ENCODE peak calls at places on chromosomes 5 and 9, in eight cellular contexts. One of them, this sample, is unnamed.

GRCh38 chr5:50667079-50667652 is 729 bp downstream of the PARP8 start:
- DNase-seq in tibial nerve: peak; percentile 22
- DNase-seq in uterus: peak; percentile 37
- DNase-seq in A549: peak; percentile 23
- DNase-seq in upper lobe of right lung: peak; percentile 86
- DNase-seq in heart right ventricle: peak; percentile 44
- DNase-seq in lower lobe of right lung: peak; percentile 82
- DNase-seq in neural progenitor cell: peak; percentile 82
- DNase-seq in this sample: peak; percentile 12

GRCh38 chr5:112475747-112476435 is 56.8 kb upstream of the EPB41L4A start:
- DNase-seq in tibial nerve: no peak
- DNase-seq in uterus: no peak
- DNase-seq in A549: no peak
- DNase-seq in upper lobe of right lung: no peak
- DNase-seq in heart right ventricle: no peak
- DNase-seq in lower lobe of right lung: no peak
- DNase-seq in neural progenitor cell: no peak
- DNase-seq in this sample: no peak

GRCh38 chr9:69748304-69748703 is 11.5 kb downstream of the PTAR1 start:
- DNase-seq in tibial nerve: no peak
- DNase-seq in uterus: no peak
- DNase-seq in A549: no peak
- DNase-seq in upper lobe of right lung: no peak
- DNase-seq in heart right ventricle: no peak
- DNase-seq in lower lobe of right lung: no peak
- DNase-seq in neural progenitor cell: no peak
- DNase-seq in this sample: no peak

GRCh38 chr9:98792096-98792490 is 4.3 kb downstream of the ANKS6 start:
- DNase-seq in tibial nerve: no peak
- DNase-seq in uterus: no peak
- DNase-seq in A549: no peak
- DNase-seq in upper lobe of right lung: no peak
- DNase-seq in heart right ventricle: no peak
- DNase-seq in lower lobe of right lung: no peak
- DNase-seq in neural progenitor cell: no peak
- DNase-seq in this sample: no peak

GRCh38 chr9:131477816-131478419 is 24.8 kb upstream of the POMT1 start:
- DNase-seq in tibial nerve: no peak
- DNase-seq in uterus: no peak
- DNase-seq in A549: no peak
- DNase-seq in upper lobe of right lung: no peak
- DNase-seq in heart right ventricle: no peak
- DNase-seq in lower lobe of right lung: peak; percentile 28
- DNase-seq in neural progenitor cell: no peak
- DNase-seq in this sample: no peak

GRCh38 chr5:5340206-5340729 is 82.2 kb upstream of the ICE1 start:
- DNase-seq in tibial nerve: peak; percentile 49
- DNase-seq in uterus: peak; percentile 90
- DNase-seq in A549: peak; percentile 94
- DNase-seq in upper lobe of right lung: no peak
- DNase-seq in heart right ventricle: peak; percentile 55
- DNase-seq in lower lobe of right lung: no peak
- DNase-seq in neural progenitor cell: peak; percentile 65
- DNase-seq in this sample: no peak

GRCh38 chr5:148482697-148483462 is 99.1 kb downstream of the FBXO38 start:
- DNase-seq in tibial nerve: peak; percentile 14
- DNase-seq in uterus: no peak
- DNase-seq in A549: peak; percentile 72
- DNase-seq in upper lobe of right lung: peak; percentile 75
- DNase-seq in heart right ventricle: peak; percentile 50
- DNase-seq in lower lobe of right lung: peak; percentile 70
- DNase-seq in neural progenitor cell: peak; percentile 75
- DNase-seq in this sample: no peak

GRCh38 chr9:78288214-78288892 is 8.6 kb upstream of the PSAT1 start:
- DNase-seq in tibial nerve: no peak
- DNase-seq in uterus: no peak
- DNase-seq in A549: no peak
- DNase-seq in upper lobe of right lung: no peak
- DNase-seq in heart right ventricle: no peak
- DNase-seq in lower lobe of right lung: no peak
- DNase-seq in neural progenitor cell: no peak
- DNase-seq in this sample: no peak

GRCh38 chr5:144179226-144179625 is 8.6 kb downstream of the KCTD16 start:
- DNase-seq in tibial nerve: no peak
- DNase-seq in uterus: no peak
- DNase-seq in A549: no peak
- DNase-seq in upper lobe of right lung: no peak
- DNase-seq in heart right ventricle: no peak
- DNase-seq in lower lobe of right lung: no peak
- DNase-seq in neural progenitor cell: no peak
- DNase-seq in this sample: no peak

GRCh38 chr9:114177423-114178064 is 22.2 kb downstream of the COL27A1 start:
- DNase-seq in tibial nerve: no peak
- DNase-seq in uterus: no peak
- DNase-seq in A549: no peak
- DNase-seq in upper lobe of right lung: no peak
- DNase-seq in heart right ventricle: no peak
- DNase-seq in lower lobe of right lung: no peak
- DNase-seq in neural progenitor cell: no peak
- DNase-seq in this sample: no peak

GRCh38 chr9:99092643-99093491 is 12.0 kb upstream of the TGFBR1 start:
- DNase-seq in tibial nerve: no peak
- DNase-seq in uterus: no peak
- DNase-seq in A549: no peak
- DNase-seq in upper lobe of right lung: no peak
- DNase-seq in heart right ventricle: no peak
- DNase-seq in lower lobe of right lung: no peak
- DNase-seq in neural progenitor cell: no peak
- DNase-seq in this sample: no peak

DNA sequence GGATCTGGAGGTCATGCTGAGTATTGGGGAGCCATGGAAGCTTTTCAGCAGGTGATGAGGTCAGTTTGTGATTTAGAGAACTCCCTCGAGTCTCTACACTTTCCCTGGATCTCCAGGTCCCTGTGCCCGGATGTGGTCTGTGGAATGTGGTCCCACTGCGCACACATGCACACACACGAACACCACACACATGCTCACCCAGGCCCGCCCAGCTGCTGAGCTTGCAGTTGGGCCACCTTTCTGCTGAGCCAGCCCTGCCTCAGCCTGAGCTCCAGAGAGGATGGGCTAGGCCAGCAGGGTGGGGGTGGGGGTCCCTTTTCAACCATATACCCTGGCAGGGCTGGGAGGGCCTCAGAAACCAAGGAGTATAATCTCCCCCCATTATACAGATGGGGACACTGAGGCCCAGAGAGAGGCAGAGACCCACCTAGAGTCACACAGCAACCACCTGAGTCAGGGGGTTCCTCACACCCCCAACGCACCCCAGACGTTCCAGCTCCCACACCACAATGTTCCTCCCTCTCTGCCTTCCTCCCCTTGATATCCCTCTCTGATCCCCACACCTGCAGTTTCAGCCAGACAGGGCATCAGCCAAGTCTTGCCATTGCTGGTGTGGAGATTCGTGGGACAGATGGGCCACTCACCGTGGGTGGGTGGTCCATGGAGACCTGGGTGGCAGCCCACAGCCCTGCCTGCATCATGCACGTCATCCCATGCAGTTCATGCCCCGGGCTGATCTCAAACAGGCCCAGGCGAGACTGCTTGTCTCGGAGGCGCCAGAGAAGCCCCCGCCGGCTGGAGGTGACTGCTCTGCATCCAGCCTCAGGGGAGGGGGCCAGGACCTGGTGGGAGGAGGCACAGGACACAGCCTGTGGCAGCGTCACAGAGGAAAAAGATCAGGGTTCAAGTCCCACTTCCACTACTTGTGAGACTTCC is 1.3 kb downstream of the PIP5KL1 start:
- DNase-seq in tibial nerve: no peak
- DNase-seq in uterus: no peak
- DNase-seq in A549: no peak
- DNase-seq in upper lobe of right lung: no peak
- DNase-seq in heart right ventricle: no peak
- DNase-seq in lower lobe of right lung: no peak
- DNase-seq in neural progenitor cell: no peak
- DNase-seq in this sample: no peak
- H3K4me3 ChIP-seq in tibial nerve: no peak overlapping the region
- H3K4me3 ChIP-seq in uterus: no peak overlapping the region
- H3K4me3 ChIP-seq in A549: no peak overlapping the region
- H3K4me3 ChIP-seq in upper lobe of right lung: no peak overlapping the region
- H3K4me3 ChIP-seq in heart right ventricle: no peak overlapping the region
- H3K4me3 ChIP-seq in lower lobe of right lung: no peak overlapping the region
- H3K4me3 ChIP-seq in neural progenitor cell: no peak overlapping the region
- H3K4me3 ChIP-seq in this sample: no peak overlapping the region

GRCh38 chr5:79707535-79707934 is 17.9 kb downstream of the CMYA5 start:
- DNase-seq in tibial nerve: no peak
- DNase-seq in uterus: no peak
- DNase-seq in A549: no peak
- DNase-seq in upper lobe of right lung: no peak
- DNase-seq in heart right ventricle: no peak
- DNase-seq in lower lobe of right lung: no peak
- DNase-seq in neural progenitor cell: no peak
- DNase-seq in this sample: no peak

GRCh38 chr5:79702606-79703380 is 13.2 kb downstream of the CMYA5 start:
- DNase-seq in tibial nerve: no peak
- DNase-seq in uterus: no peak
- DNase-seq in A549: no peak
- DNase-seq in upper lobe of right lung: no peak
- DNase-seq in heart right ventricle: no peak
- DNase-seq in lower lobe of right lung: no peak
- DNase-seq in neural progenitor cell: peak; percentile 49
- DNase-seq in this sample: no peak

GRCh38 chr5:79705632-79706031 is 16.0 kb downstream of the CMYA5 start:
- DNase-seq in tibial nerve: no peak
- DNase-seq in uterus: no peak
- DNase-seq in A549: no peak
- DNase-seq in upper lobe of right lung: no peak
- DNase-seq in heart right ventricle: no peak
- DNase-seq in lower lobe of right lung: no peak
- DNase-seq in neural progenitor cell: no peak
- DNase-seq in this sample: no peak

GRCh38 chr5:79703381-79703645 is 13.7 kb downstream of the CMYA5 start:
- DNase-seq in tibial nerve: no peak
- DNase-seq in uterus: no peak
- DNase-seq in A549: no peak
- DNase-seq in upper lobe of right lung: no peak
- DNase-seq in heart right ventricle: no peak
- DNase-seq in lower lobe of right lung: no peak
- DNase-seq in neural progenitor cell: no peak
- DNase-seq in this sample: no peak

GRCh38 chr5:79704553-79704952 is 14.9 kb downstream of the CMYA5 start:
- DNase-seq in tibial nerve: no peak
- DNase-seq in uterus: no peak
- DNase-seq in A549: no peak
- DNase-seq in upper lobe of right lung: no peak
- DNase-seq in heart right ventricle: no peak
- DNase-seq in lower lobe of right lung: no peak
- DNase-seq in neural progenitor cell: no peak
- DNase-seq in this sample: no peak
- H3K27ac ChIP-seq in tibial nerve: no peak overlapping the region
- H3K27ac ChIP-seq in uterus: no peak overlapping the region
- H3K27ac ChIP-seq in A549: no peak overlapping the region
- H3K27ac ChIP-seq in upper lobe of right lung: no peak overlapping the region
- H3K27ac ChIP-seq in heart right ventricle: peak overlapping the region; percentile 99
- H3K27ac ChIP-seq in lower lobe of right lung: no peak overlapping the region
- H3K27ac ChIP-seq in neural progenitor cell: no peak overlapping the region
- H3K27ac ChIP-seq in this sample: no peak overlapping the region

DNA sequence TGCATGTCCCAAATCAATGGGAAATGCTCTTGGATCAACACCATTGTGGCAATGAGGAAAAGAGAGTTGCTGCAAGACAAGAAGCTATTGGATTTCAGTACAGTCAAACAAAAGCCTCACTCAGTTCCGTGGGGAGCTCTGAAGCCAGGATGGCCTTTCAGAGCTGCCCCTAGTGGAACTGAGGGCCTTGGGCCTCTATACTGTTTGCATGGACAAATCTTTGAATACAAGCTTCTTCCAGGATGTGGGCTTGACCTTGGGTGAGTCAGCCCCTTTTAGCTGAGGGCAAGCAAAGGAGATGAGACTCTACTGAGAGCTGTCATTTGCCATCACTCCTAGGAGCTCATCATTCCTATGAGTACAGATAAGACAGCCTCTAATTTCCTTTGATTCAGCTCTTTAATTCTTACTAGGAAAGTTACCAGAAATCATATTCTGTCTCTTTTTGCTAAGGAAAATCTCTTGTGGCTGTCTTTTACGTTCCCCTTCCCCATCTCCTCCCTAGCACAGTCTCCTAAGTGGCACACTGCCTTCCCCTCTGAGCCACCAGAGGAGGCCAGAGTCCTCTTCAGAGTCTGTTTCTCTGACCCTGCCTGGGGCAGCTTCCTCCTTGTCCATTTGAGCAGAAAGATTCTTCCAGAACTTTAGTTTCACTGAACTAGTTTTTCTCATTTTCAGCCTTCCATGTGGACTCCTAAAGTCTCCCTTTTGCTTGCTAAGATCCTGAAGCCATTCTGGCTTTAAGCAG is 168.8 kb upstream of the POC5 start:
- DNase-seq in tibial nerve: no peak
- DNase-seq in uterus: no peak
- DNase-seq in A549: no peak
- DNase-seq in upper lobe of right lung: no peak
- DNase-seq in heart right ventricle: no peak
- DNase-seq in lower lobe of right lung: no peak
- DNase-seq in neural progenitor cell: peak; percentile 45
- DNase-seq in this sample: no peak
- TF ChIP-seq CTCF in tibial nerve: peak; percentile 30
- TF ChIP-seq CTCF in uterus: no peak
- TF ChIP-seq CTCF in A549: no peak
- TF ChIP-seq CTCF in upper lobe of right lung: no peak
- TF ChIP-seq CTCF in heart right ventricle: peak; percentile 8
- TF ChIP-seq CTCF in lower lobe of right lung: no peak
- TF ChIP-seq CTCF in neural progenitor cell: peak; percentile 53
- TF ChIP-seq CTCF in this sample: no peak

DNA sequence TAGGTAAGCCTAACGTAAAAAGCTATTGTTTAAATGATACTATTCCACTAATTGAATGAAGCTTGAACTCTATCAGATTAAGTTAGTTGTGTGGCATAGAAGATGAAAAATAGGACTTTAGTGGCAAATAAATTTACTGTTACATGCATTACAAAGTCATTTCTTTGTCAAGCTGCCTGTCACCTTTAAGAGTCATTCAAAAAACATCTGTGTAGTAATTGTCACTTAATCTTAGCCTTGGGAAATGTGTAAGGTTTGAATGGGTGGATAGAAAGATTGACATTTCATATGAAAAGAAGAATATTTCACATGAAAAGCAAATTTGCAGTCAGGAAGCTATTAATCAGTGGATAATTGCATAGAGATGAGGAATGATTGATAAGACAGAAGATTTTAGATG is 473.5 kb downstream of the DNAH5 start:
- DNase-seq in tibial nerve: no peak
- DNase-seq in uterus: no peak
- DNase-seq in A549: no peak
- DNase-seq in upper lobe of right lung: no peak
- DNase-seq in heart right ventricle: no peak
- DNase-seq in lower lobe of right lung: no peak
- DNase-seq in neural progenitor cell: no peak
- DNase-seq in this sample: no peak
- H3K4me3 ChIP-seq in tibial nerve: no peak overlapping the region
- H3K4me3 ChIP-seq in uterus: no peak overlapping the region
- H3K4me3 ChIP-seq in A549: no peak overlapping the region
- H3K4me3 ChIP-seq in upper lobe of right lung: no peak overlapping the region
- H3K4me3 ChIP-seq in heart right ventricle: no peak overlapping the region
- H3K4me3 ChIP-seq in lower lobe of right lung: no peak overlapping the region
- H3K4me3 ChIP-seq in neural progenitor cell: no peak overlapping the region
- H3K4me3 ChIP-seq in this sample: no peak overlapping the region

GRCh38 chr5:98930972-98931762 is 2.4 kb upstream of the CHD1 start:
- DNase-seq in tibial nerve: no peak
- DNase-seq in uterus: no peak
- DNase-seq in A549: no peak
- DNase-seq in upper lobe of right lung: no peak
- DNase-seq in heart right ventricle: no peak
- DNase-seq in lower lobe of right lung: no peak
- DNase-seq in neural progenitor cell: no peak
- DNase-seq in this sample: no peak
- H3K27ac ChIP-seq in tibial nerve: peak overlapping the region; percentile 100
- H3K27ac ChIP-seq in uterus: peak overlapping the region; percentile 98
- H3K27ac ChIP-seq in A549: no peak overlapping the region
- H3K27ac ChIP-seq in upper lobe of right lung: no peak overlapping the region
- H3K27ac ChIP-seq in heart right ventricle: no peak overlapping the region
- H3K27ac ChIP-seq in lower lobe of right lung: no peak overlapping the region
- H3K27ac ChIP-seq in neural progenitor cell: no peak overlapping the region
- H3K27ac ChIP-seq in this sample: peak overlapping the region; percentile 100

This sample was measured in ascending aorta.